ENCODE peak calls at places on chromosomes 3 and 15, in five cellular contexts. U is ascending aorta, Q is endothelial cell, H is MCF 10A, J is cardiac fibroblast. M is an unnamed sample.

GRCh38 chr3:157805553-157805952 is 300.7 kb downstream of the SHOX2 start:
- DNase-seq in U (no peak), Q (no peak), H (no peak), J (no peak), M (no peak)

GRCh38 chr3:31636693-31637442 is 104.1 kb downstream of the STT3B start:
- DNase-seq in U (no peak), Q (no peak), H (no peak), J (no peak), M (no peak)

GRCh38 chr3:195041871-195042740 is 228.9 kb downstream of the XXYLT1 start:
- DNase-seq in U (peak), Q (no peak), H (no peak), J (no peak), M (no peak)

GRCh38 chr15:92733934-92734521 is 78.5 kb upstream of the FAM174B start:
- DNase-seq in U (no peak), Q (no peak), H (no peak), J (peak), M (peak)

GRCh38 chr3:193843447-193844301 is 250.7 kb downstream of the OPA1 start:
- DNase-seq in U (no peak), Q (no peak), H (no peak), J (no peak), M (no peak)

GRCh38 chr3:170027691-170028102 is 10.1 kb upstream of the GPR160 start:
- DNase-seq in U (no peak), Q (no peak), H (no peak), J (no peak), M (no peak)

GRCh38 chr3:119084371-119085069 is 49.9 kb upstream of the IGSF11 start:
- DNase-seq in U (no peak), Q (no peak), H (peak), J (no peak), M (no peak)

GRCh38 chr15:72222433-72222832 is 8.6 kb downstream of the PKM start:
- DNase-seq in U (peak), Q (no peak), H (peak), J (peak), M (no peak)

GRCh38 chr15:101172421-101173097 is 79.3 kb downstream of the CHSY1 start:
- DNase-seq in U (peak), Q (no peak), H (no peak), J (peak), M (peak)

GRCh38 chr3:18223591-18224338 is 201.4 kb downstream of the SATB1 start:
- DNase-seq in U (no peak), Q (no peak), H (no peak), J (no peak), M (no peak)

GRCh38 chr3:126469479-126469878 is 6.2 kb downstream of the ZXDC start:
- DNase-seq in U (no peak), Q (no peak), H (no peak), J (no peak), M (no peak)

GRCh38 chr3:95731753-95732152 is 1082.6 kb upstream of the EPHA6 start:
- DNase-seq in U (no peak), Q (no peak), H (no peak), J (no peak), M (no peak)

GRCh38 chr15:75349851-75350588 is 3.2 kb downstream of the NEIL1 start:
- DNase-seq in U (no peak), Q (no peak), H (no peak), J (no peak), M (no peak)

GRCh38 chr15:100439566-100439965 is 89.2 kb downstream of the CERS3 start:
- DNase-seq in U (no peak), Q (no peak), H (no peak), J (no peak), M (no peak)

GRCh38 chr3:8324727-8325126 is 176.9 kb upstream of the LMCD1 start:
- DNase-seq in U (no peak), Q (peak), H (peak), J (peak), M (peak)

GRCh38 chr3:43996379-43997301 is 245.0 kb upstream of the TOPAZ1 start:
- DNase-seq in U (no peak), Q (peak), H (peak), J (peak), M (no peak)
- TF ChIP-seq CTCF in U (no peak), Q (no peak), H (peak), J (no peak), M (peak)

GRCh38 chr3:53046171-53047170 is 598 bp upstream of the SFMBT1 start:
- DNase-seq in U (peak), Q (peak), H (peak), J (peak), M (peak)
- TF ChIP-seq CTCF in U (peak), Q (no peak), H (no peak), J (no peak), M (peak)

DNA sequence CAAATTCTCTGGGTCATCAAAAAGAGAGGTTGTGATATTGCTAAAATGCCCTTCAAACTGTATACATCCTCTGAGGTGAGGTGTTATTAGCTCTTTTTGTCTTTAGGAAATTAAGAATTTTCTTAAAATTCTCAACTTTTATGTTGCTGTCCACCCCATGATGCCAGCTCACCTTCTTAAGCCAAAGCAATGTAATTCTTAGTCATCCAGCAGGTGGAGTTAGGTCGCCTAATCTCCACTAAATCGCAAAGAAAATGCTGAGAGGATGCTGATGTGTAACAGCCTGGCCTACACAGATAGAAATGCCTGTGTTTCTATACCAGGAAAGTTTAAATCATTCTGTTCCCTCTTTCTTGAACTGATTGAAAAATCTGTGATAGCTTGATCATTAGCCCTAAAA is 770.2 kb upstream of the ALCAM start:
- DNase-seq in U (no peak), Q (peak), H (peak), J (peak), M (peak)
- TF ChIP-seq CTCF in U (no peak), Q (peak), H (peak), J (peak), M (peak)

DNA sequence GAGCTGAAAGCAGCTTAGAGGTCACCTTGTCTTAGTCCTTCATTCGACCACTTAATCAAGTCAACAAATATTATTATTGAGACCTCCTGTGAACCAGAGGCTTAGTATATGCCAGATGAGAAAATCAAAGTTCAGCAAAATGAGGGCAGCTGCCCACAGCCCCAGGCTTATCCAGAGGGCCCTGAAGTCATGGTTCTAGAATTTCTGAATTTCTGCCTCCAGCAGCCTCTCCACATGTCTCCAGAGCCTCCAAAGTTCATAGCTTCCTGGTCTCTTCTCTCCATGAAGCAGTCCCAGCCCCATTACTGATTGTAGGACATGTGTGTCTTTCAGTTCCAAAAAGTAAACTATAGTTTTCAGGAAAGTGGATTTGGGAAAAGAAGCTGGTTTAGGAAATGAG is 96.9 kb upstream of the TSC22D2 start:
- DNase-seq in U (no peak), Q (no peak), H (no peak), J (no peak), M (no peak)
- TF ChIP-seq CTCF in U (no peak), Q (no peak), H (no peak), J (no peak), M (no peak)

GRCh38 chr3:99365979-99366378 is 272.4 kb upstream of the COL8A1 start:
- DNase-seq in U (no peak), Q (no peak), H (no peak), J (no peak), M (no peak)

GRCh38 chr3:99365396-99365795 is 273.0 kb upstream of the COL8A1 start:
- DNase-seq in U (no peak), Q (no peak), H (no peak), J (no peak), M (no peak)

DNA sequence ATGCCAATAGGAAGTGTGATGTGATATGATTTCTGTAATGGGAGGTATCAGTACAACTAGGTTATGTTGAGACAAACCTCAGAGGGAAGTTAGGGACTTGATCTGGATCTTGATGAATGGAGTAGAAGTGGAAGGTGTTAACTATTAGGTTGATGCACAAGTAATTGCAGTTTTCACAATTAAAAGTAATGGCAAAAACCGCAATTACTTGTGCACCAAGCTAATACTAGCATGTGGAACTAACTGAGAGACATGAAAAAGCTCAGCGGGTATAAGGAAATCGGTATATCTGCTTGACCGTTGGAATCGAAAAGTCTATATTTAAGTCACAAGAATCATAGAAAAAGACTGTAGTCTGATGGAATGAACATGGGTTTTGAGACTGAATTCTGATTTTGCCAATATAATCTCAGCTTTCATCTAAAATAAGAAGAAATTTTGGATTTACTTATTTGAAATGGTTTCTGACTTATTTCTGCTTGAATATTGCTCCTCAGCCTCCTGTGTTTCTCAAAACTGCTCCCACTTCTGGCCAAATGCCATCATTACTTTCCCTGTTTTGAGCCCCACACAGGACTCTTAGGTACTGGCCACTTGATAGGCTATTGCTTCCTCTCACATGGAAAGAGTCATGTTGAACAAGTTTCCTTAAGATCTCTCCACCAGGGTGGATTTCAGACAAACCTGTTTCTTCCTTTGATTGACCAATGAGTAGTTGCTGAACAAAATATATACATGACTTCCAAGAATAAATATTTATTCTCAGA is 271.5 kb upstream of the COL8A1 start:
- DNase-seq in U (no peak), Q (no peak), H (peak), J (no peak), M (no peak)
- TF ChIP-seq CTCF in U (no peak), Q (no peak), H (no peak), J (no peak), M (no peak)

DNA sequence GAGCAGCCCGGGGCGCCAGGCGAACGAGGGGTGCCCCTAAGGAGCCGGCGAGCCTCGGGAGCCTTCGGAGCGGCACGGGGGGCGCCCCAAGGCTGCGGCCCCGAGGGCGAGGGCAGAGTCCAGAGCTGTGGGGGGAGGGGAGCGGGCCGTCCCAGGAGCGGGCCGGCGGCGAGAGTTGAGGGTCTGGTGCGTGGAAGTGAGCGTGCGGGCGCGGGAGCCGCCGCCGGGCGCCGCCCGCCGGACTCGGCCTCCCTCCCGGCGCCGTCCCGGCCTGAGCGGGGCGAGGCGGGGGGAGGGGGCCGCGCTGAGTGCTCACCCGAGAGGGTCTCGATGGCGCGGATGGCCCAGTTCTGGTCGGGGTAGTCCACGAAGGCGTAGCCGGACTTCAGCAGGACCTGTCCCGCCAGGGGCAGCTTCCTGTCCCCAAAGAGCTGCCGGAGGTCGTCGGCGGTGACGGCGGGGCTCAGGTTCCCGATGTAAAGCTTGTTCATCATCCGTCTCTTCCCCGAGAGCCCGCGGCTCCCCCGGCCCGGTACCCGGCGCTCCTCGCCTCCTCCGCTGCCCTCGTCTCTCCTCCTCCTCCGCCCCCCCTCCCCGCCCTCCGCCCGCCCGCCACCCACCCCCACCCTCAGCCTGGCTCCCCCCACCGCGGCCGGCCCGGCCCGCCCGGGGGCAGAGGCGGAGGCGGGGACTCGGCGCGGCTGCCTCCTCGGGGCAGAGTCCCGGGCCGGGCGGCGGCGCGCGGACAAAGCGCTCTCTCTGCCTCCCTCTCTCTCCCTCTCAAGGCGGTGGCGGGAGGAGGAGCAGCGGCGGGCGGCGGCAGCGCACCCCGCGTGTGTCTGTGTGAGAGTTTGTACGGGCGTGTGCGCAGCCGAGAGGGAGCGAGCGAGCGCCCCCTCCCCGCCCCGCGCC is at the start of gene IGF2BP2:
- DNase-seq in U (peak), Q (peak), H (peak), J (peak), M (peak)
- TF ChIP-seq CTCF in U (no peak), Q (no peak), H (no peak), J (peak), M (peak)

GRCh38 chr3:61686228-61686648 is 124.9 kb downstream of the PTPRG start:
- DNase-seq in U (no peak), Q (no peak), H (peak), J (no peak), M (no peak)

GRCh38 chr3:61687206-61687605 is 125.8 kb downstream of the PTPRG start:
- DNase-seq in U (no peak), Q (no peak), H (no peak), J (no peak), M (no peak)

GRCh38 chr3:61687663-61688306 is 126.4 kb downstream of the PTPRG start:
- DNase-seq in U (no peak), Q (no peak), H (no peak), J (no peak), M (no peak)

GRCh38 chr3:61684386-61684785 is 123.0 kb downstream of the PTPRG start:
- DNase-seq in U (no peak), Q (no peak), H (no peak), J (no peak), M (peak)

GRCh38 chr3:61685755-61686154 is 124.4 kb downstream of the PTPRG start:
- DNase-seq in U (no peak), Q (no peak), H (peak), J (no peak), M (no peak)
- TF ChIP-seq CTCF in U (no peak), Q (no peak), H (no peak), J (no peak), M (no peak)

GRCh38 chr3:148718982-148719862 is 21.5 kb downstream of the AGTR1 start:
- DNase-seq in U (no peak), Q (no peak), H (peak), J (peak), M (peak)
- TF ChIP-seq CTCF in U (no peak), Q (no peak), H (peak), J (peak), M (peak)

M was measured in fibroblast of villous mesenchyme.